ENCODE peak calls at places on chromosome 13, in nine cellular contexts. One of them, this sample, is unnamed.

GRCh38 chr13:24644051-24644450 is 36.2 kb upstream of the ATP12A start:
- DNase-seq in psoas muscle: no peak
- DNase-seq in stimulated activated CD4-positive, alpha-beta T cell treated with anti-CD3 and anti-CD28 coated beads, Interleukin-4, amount 100 ng/mL, for 24 hours: no peak
- DNase-seq in substantia nigra: no peak
- DNase-seq in WTC11: no peak
- DNase-seq in hippocampal formation: no peak
- DNase-seq in kidney epithelial cell: no peak
- DNase-seq in HFFc6: no peak
- DNase-seq in neural crest cell: no peak
- DNase-seq in this sample: no peak

GRCh38 chr13:101231751-101232428 is 184.4 kb downstream of the NALCN start:
- DNase-seq in WTC11: no peak
- DNase-seq in neural crest cell: no peak
- DNase-seq in substantia nigra: no peak
- DNase-seq in kidney epithelial cell: no peak
- DNase-seq in hippocampal formation: no peak
- DNase-seq in psoas muscle: no peak
- DNase-seq in HFFc6: peak
- DNase-seq in stimulated activated CD4-positive, alpha-beta T cell treated with anti-CD3 and anti-CD28 coated beads, Interleukin-4, amount 100 ng/mL, for 24 hours: no peak
- DNase-seq in this sample: no peak

GRCh38 chr13:86282450-86282849 is 483.2 kb upstream of the SLITRK6 start:
- DNase-seq in neural crest cell: no peak
- DNase-seq in kidney epithelial cell: peak
- DNase-seq in substantia nigra: no peak
- DNase-seq in psoas muscle: no peak
- DNase-seq in hippocampal formation: no peak
- DNase-seq in stimulated activated CD4-positive, alpha-beta T cell treated with anti-CD3 and anti-CD28 coated beads, Interleukin-4, amount 100 ng/mL, for 24 hours: no peak
- DNase-seq in WTC11: no peak
- DNase-seq in HFFc6: no peak
- DNase-seq in this sample: no peak

GRCh38 chr13:62846302-62846701 is 1430.7 kb upstream of the PCDH20 start:
- DNase-seq in stimulated activated CD4-positive, alpha-beta T cell treated with anti-CD3 and anti-CD28 coated beads, Interleukin-4, amount 100 ng/mL, for 24 hours: no peak
- DNase-seq in WTC11: no peak
- DNase-seq in hippocampal formation: no peak
- DNase-seq in substantia nigra: no peak
- DNase-seq in neural crest cell: no peak
- DNase-seq in psoas muscle: no peak
- DNase-seq in HFFc6: no peak
- DNase-seq in kidney epithelial cell: no peak
- DNase-seq in this sample: no peak

GRCh38 chr13:74596691-74597090 is 462.5 kb upstream of the KLF12 start:
- DNase-seq in WTC11: no peak
- DNase-seq in neural crest cell: no peak
- DNase-seq in hippocampal formation: no peak
- DNase-seq in substantia nigra: no peak
- DNase-seq in kidney epithelial cell: no peak
- DNase-seq in HFFc6: no peak
- DNase-seq in psoas muscle: no peak
- DNase-seq in stimulated activated CD4-positive, alpha-beta T cell treated with anti-CD3 and anti-CD28 coated beads, Interleukin-4, amount 100 ng/mL, for 24 hours: no peak
- DNase-seq in this sample: no peak

GRCh38 chr13:33292712-33293111 is 7.2 kb upstream of the STARD13 start:
- DNase-seq in HFFc6: no peak
- DNase-seq in neural crest cell: no peak
- DNase-seq in substantia nigra: no peak
- DNase-seq in WTC11: no peak
- DNase-seq in kidney epithelial cell: no peak
- DNase-seq in stimulated activated CD4-positive, alpha-beta T cell treated with anti-CD3 and anti-CD28 coated beads, Interleukin-4, amount 100 ng/mL, for 24 hours: no peak
- DNase-seq in hippocampal formation: no peak
- DNase-seq in psoas muscle: no peak
- DNase-seq in this sample: no peak

GRCh38 chr13:42318570-42318969 is 46.6 kb downstream of the AKAP11 start:
- DNase-seq in stimulated activated CD4-positive, alpha-beta T cell treated with anti-CD3 and anti-CD28 coated beads, Interleukin-4, amount 100 ng/mL, for 24 hours: no peak
- DNase-seq in psoas muscle: no peak
- DNase-seq in hippocampal formation: no peak
- DNase-seq in substantia nigra: no peak
- DNase-seq in kidney epithelial cell: no peak
- DNase-seq in neural crest cell: no peak
- DNase-seq in HFFc6: no peak
- DNase-seq in WTC11: no peak
- DNase-seq in this sample: no peak

GRCh38 chr13:75139291-75139690 is 342.7 kb downstream of the TBC1D4 start:
- DNase-seq in HFFc6: peak
- DNase-seq in WTC11: no peak
- DNase-seq in psoas muscle: no peak
- DNase-seq in kidney epithelial cell: no peak
- DNase-seq in stimulated activated CD4-positive, alpha-beta T cell treated with anti-CD3 and anti-CD28 coated beads, Interleukin-4, amount 100 ng/mL, for 24 hours: no peak
- DNase-seq in hippocampal formation: no peak
- DNase-seq in neural crest cell: no peak
- DNase-seq in substantia nigra: no peak
- DNase-seq in this sample: no peak

GRCh38 chr13:24627090-24627714 is 53.0 kb upstream of the ATP12A start:
- DNase-seq in HFFc6: no peak
- DNase-seq in stimulated activated CD4-positive, alpha-beta T cell treated with anti-CD3 and anti-CD28 coated beads, Interleukin-4, amount 100 ng/mL, for 24 hours: no peak
- DNase-seq in kidney epithelial cell: no peak
- DNase-seq in hippocampal formation: no peak
- DNase-seq in WTC11: peak
- DNase-seq in substantia nigra: no peak
- DNase-seq in psoas muscle: no peak
- DNase-seq in neural crest cell: peak
- DNase-seq in this sample: peak

GRCh38 chr13:110228936-110229904 is 77.7 kb downstream of the COL4A1 start:
- DNase-seq in neural crest cell: no peak
- DNase-seq in stimulated activated CD4-positive, alpha-beta T cell treated with anti-CD3 and anti-CD28 coated beads, Interleukin-4, amount 100 ng/mL, for 24 hours: no peak
- DNase-seq in hippocampal formation: no peak
- DNase-seq in WTC11: no peak
- DNase-seq in substantia nigra: no peak
- DNase-seq in kidney epithelial cell: no peak
- DNase-seq in HFFc6: no peak
- DNase-seq in psoas muscle: no peak
- DNase-seq in this sample: no peak

GRCh38 chr13:73717632-73718031 is 416.6 kb downstream of the KLF12 start:
- DNase-seq in WTC11: no peak
- DNase-seq in stimulated activated CD4-positive, alpha-beta T cell treated with anti-CD3 and anti-CD28 coated beads, Interleukin-4, amount 100 ng/mL, for 24 hours: peak
- DNase-seq in substantia nigra: no peak
- DNase-seq in hippocampal formation: no peak
- DNase-seq in HFFc6: peak
- DNase-seq in kidney epithelial cell: peak
- DNase-seq in neural crest cell: no peak
- DNase-seq in psoas muscle: no peak
- DNase-seq in this sample: no peak